ENCODE peak calls at places on chromosomes 6 and 20, in seven cellular contexts. One of them, this sample, is unnamed.

GRCh38 chr6:133890941-133891813 is 2.3 kb downstream of the TCF21 start:
- DNase-seq in AG10803: peak
- DNase-seq in HCEC 1CT: peak
- DNase-seq in Ammon's horn: peak
- DNase-seq in HEK293T: peak
- DNase-seq in H4: peak
- DNase-seq in COLO829: no peak
- DNase-seq in this sample: peak

GRCh38 chr20:12012241-12013222 is 94.8 kb downstream of the BTBD3 start:
- DNase-seq in COLO829: peak
- DNase-seq in H4: peak
- DNase-seq in HCEC 1CT: peak
- DNase-seq in AG10803: peak
- DNase-seq in HEK293T: peak
- DNase-seq in Ammon's horn: peak
- DNase-seq in this sample: no peak

GRCh38 chr6:18276610-18277009 is 12.3 kb upstream of the DEK start:
- DNase-seq in H4: no peak
- DNase-seq in HEK293T: no peak
- DNase-seq in COLO829: no peak
- DNase-seq in HCEC 1CT: no peak
- DNase-seq in AG10803: no peak
- DNase-seq in Ammon's horn: no peak
- DNase-seq in this sample: no peak

GRCh38 chr20:48132834-48133233 is 347.6 kb upstream of the SULF2 start:
- DNase-seq in AG10803: no peak
- DNase-seq in HCEC 1CT: no peak
- DNase-seq in HEK293T: no peak
- DNase-seq in Ammon's horn: no peak
- DNase-seq in H4: no peak
- DNase-seq in COLO829: no peak
- DNase-seq in this sample: no peak

GRCh38 chr6:137878810-137879285 is 11.8 kb downstream of the TNFAIP3 start:
- DNase-seq in COLO829: no peak
- DNase-seq in HCEC 1CT: no peak
- DNase-seq in HEK293T: no peak
- DNase-seq in H4: no peak
- DNase-seq in Ammon's horn: no peak
- DNase-seq in AG10803: no peak
- DNase-seq in this sample: peak

GRCh38 chr20:10172998-10173655 is 45.5 kb upstream of the SNAP25 start:
- DNase-seq in HCEC 1CT: no peak
- DNase-seq in Ammon's horn: peak
- DNase-seq in H4: no peak
- DNase-seq in AG10803: no peak
- DNase-seq in HEK293T: no peak
- DNase-seq in COLO829: no peak
- DNase-seq in this sample: no peak

GRCh38 chr20:46221271-46221670 is 87.0 kb downstream of the CDH22 start:
- DNase-seq in COLO829: no peak
- DNase-seq in H4: no peak
- DNase-seq in Ammon's horn: peak
- DNase-seq in HCEC 1CT: no peak
- DNase-seq in AG10803: no peak
- DNase-seq in HEK293T: no peak
- DNase-seq in this sample: no peak

GRCh38 chr6:158010591-158011477 is 29.2 kb downstream of the SYNJ2 start:
- DNase-seq in Ammon's horn: no peak
- DNase-seq in AG10803: no peak
- DNase-seq in HEK293T: no peak
- DNase-seq in H4: no peak
- DNase-seq in HCEC 1CT: no peak
- DNase-seq in COLO829: no peak
- DNase-seq in this sample: peak

GRCh38 chr6:47446974-47447373 is 30.6 kb upstream of the CD2AP start:
- DNase-seq in AG10803: no peak
- DNase-seq in HEK293T: no peak
- DNase-seq in Ammon's horn: no peak
- DNase-seq in COLO829: no peak
- DNase-seq in HCEC 1CT: no peak
- DNase-seq in H4: no peak
- DNase-seq in this sample: no peak

GRCh38 chr20:37979021-37979985 is 54.0 kb downstream of the TTI1 start:
- DNase-seq in COLO829: no peak
- DNase-seq in HEK293T: no peak
- DNase-seq in AG10803: no peak
- DNase-seq in H4: no peak
- DNase-seq in Ammon's horn: no peak
- DNase-seq in HCEC 1CT: no peak
- DNase-seq in this sample: no peak

GRCh38 chr6:33206864-33207568 is 1.3 kb upstream of the RING1 start:
- DNase-seq in AG10803: peak
- DNase-seq in Ammon's horn: no peak
- DNase-seq in COLO829: no peak
- DNase-seq in HCEC 1CT: no peak
- DNase-seq in HEK293T: no peak
- DNase-seq in H4: peak
- DNase-seq in this sample: no peak

GRCh38 chr6:155352812-155353211 is 38.5 kb upstream of the TFB1M start:
- DNase-seq in HEK293T: no peak
- DNase-seq in AG10803: peak
- DNase-seq in H4: no peak
- DNase-seq in HCEC 1CT: peak
- DNase-seq in COLO829: no peak
- DNase-seq in Ammon's horn: no peak
- DNase-seq in this sample: no peak

GRCh38 chr6:112223070-112223861 is 31.1 kb downstream of the LAMA4 start:
- DNase-seq in H4: peak
- DNase-seq in AG10803: peak
- DNase-seq in Ammon's horn: no peak
- DNase-seq in COLO829: no peak
- DNase-seq in HEK293T: no peak
- DNase-seq in HCEC 1CT: peak
- DNase-seq in this sample: no peak

GRCh38 chr6:160386869-160387518 is 38.8 kb downstream of the SLC22A3 start:
- DNase-seq in AG10803: peak
- DNase-seq in HEK293T: no peak
- DNase-seq in Ammon's horn: no peak
- DNase-seq in COLO829: no peak
- DNase-seq in HCEC 1CT: no peak
- DNase-seq in H4: peak
- DNase-seq in this sample: peak

GRCh38 chr6:165308926-165309731 is at the start of gene C6orf118:
- DNase-seq in AG10803: peak
- DNase-seq in COLO829: peak
- DNase-seq in HEK293T: peak
- DNase-seq in Ammon's horn: peak
- DNase-seq in HCEC 1CT: no peak
- DNase-seq in H4: peak
- DNase-seq in this sample: peak

GRCh38 chr6:111874030-111874425 is 776 bp upstream of the FYN start:
- DNase-seq in H4: no peak
- DNase-seq in COLO829: no peak
- DNase-seq in AG10803: peak
- DNase-seq in HCEC 1CT: no peak
- DNase-seq in Ammon's horn: peak
- DNase-seq in HEK293T: no peak
- DNase-seq in this sample: no peak

GRCh38 chr20:22322513-22322912 is 261.9 kb downstream of the FOXA2 start:
- DNase-seq in H4: no peak
- DNase-seq in Ammon's horn: no peak
- DNase-seq in COLO829: no peak
- DNase-seq in HCEC 1CT: no peak
- DNase-seq in AG10803: no peak
- DNase-seq in HEK293T: no peak
- DNase-seq in this sample: no peak

GRCh38 chr20:57611605-57612311 is 8.5 kb downstream of the ZBP1 start:
- DNase-seq in COLO829: no peak
- DNase-seq in Ammon's horn: peak
- DNase-seq in AG10803: no peak
- DNase-seq in H4: no peak
- DNase-seq in HCEC 1CT: no peak
- DNase-seq in HEK293T: no peak
- DNase-seq in this sample: no peak

GRCh38 chr6:53517021-53517420 is 27.9 kb downstream of the GCLC start:
- DNase-seq in Ammon's horn: no peak
- DNase-seq in HCEC 1CT: no peak
- DNase-seq in COLO829: no peak
- DNase-seq in HEK293T: no peak
- DNase-seq in H4: peak
- DNase-seq in AG10803: peak
- DNase-seq in this sample: no peak

GRCh38 chr6:127971945-127972391 is 71.1 kb upstream of the THEMIS start:
- DNase-seq in AG10803: peak
- DNase-seq in HCEC 1CT: peak
- DNase-seq in H4: peak
- DNase-seq in COLO829: peak
- DNase-seq in HEK293T: no peak
- DNase-seq in Ammon's horn: no peak
- DNase-seq in this sample: no peak

GRCh38 chr6:30775104-30775503 is 30.8 kb upstream of the IER3 start:
- DNase-seq in H4: no peak
- DNase-seq in HEK293T: no peak
- DNase-seq in Ammon's horn: no peak
- DNase-seq in COLO829: no peak
- DNase-seq in HCEC 1CT: no peak
- DNase-seq in AG10803: no peak
- DNase-seq in this sample: no peak

GRCh38 chr20:17202668-17203067 is 24.2 kb upstream of the PCSK2 start:
- DNase-seq in Ammon's horn: no peak
- DNase-seq in H4: peak
- DNase-seq in HEK293T: peak
- DNase-seq in AG10803: no peak
- DNase-seq in HCEC 1CT: no peak
- DNase-seq in COLO829: no peak
- DNase-seq in this sample: no peak

GRCh38 chr6:157172088-157172768 is 151.1 kb downstream of the TMEM242 start:
- DNase-seq in COLO829: no peak
- DNase-seq in AG10803: no peak
- DNase-seq in Ammon's horn: peak
- DNase-seq in HEK293T: no peak
- DNase-seq in HCEC 1CT: no peak
- DNase-seq in H4: no peak
- DNase-seq in this sample: no peak